ENCODE peak calls at places on chromosomes 11 and 22, in eight cellular contexts. V is cardiac muscle cell, F is cardiac fibroblast, S is stomach, E is hepatocyte, J is foreskin fibroblast, Y is GM12864, A is lower leg skin. W is an unnamed sample.
A peak's percentile ranks its signal among the peaks of the same experiment; 100 is the strongest.

GRCh38 chr11:129737535-129738230 is 78.0 kb upstream of the TMEM45B start:
- DNase-seq in V (no peak), Y (no peak), A (no peak), S (no peak), E (no peak), F (no peak), J (no peak), W (no peak)

GRCh38 chr11:1937616-1938342 is 9.4 kb upstream of the MRPL23 start:
- DNase-seq in A (no peak), E (no peak), V (no peak), J (no peak), Y (no peak), S (no peak), F (no peak), W (no peak)

GRCh38 chr22:48718818-48719500 is 1108.7 kb downstream of the BRD1 start:
- DNase-seq in A (no peak), J (no peak), Y (no peak), S (no peak), F (no peak), E (no peak), V (no peak), W (no peak)

GRCh38 chr22:39579909-39580571 is 9.5 kb downstream of the CACNA1I start:
- DNase-seq in Y (no peak), A (no peak), E (no peak), S (no peak), V (no peak), F (no peak), J (no peak), W (no peak)

GRCh38 chr11:282171-282570 is 4.0 kb downstream of the NLRP6 start:
- DNase-seq in Y (no peak), J (no peak), E (no peak), A (no peak), V (no peak), F (no peak), S (no peak), W (no peak)

GRCh38 chr22:30573594-30574094 is 821 bp downstream of the GAL3ST1 start:
- DNase-seq in Y (no peak), V (no peak), F (no peak), A (no peak), S (peak; percentile 56), J (no peak), E (peak; percentile 30), W (no peak)

GRCh38 chr11:95483339-95483738 is 252.3 kb upstream of the SESN3 start:
- DNase-seq in V (no peak), A (no peak), F (no peak), E (no peak), J (no peak), S (no peak), Y (no peak), W (no peak)

GRCh38 chr22:45212992-45213751 is 27.5 kb downstream of the KIAA0930 start:
- DNase-seq in Y (no peak), F (peak; percentile 68), A (no peak), E (no peak), S (no peak), V (peak; percentile 48), J (no peak), W (no peak)

GRCh38 chr11:6319879-6320410 is 356 bp downstream of the CAVIN3 start:
- DNase-seq in E (peak; percentile 88), F (peak; percentile 96), S (peak; percentile 86), J (peak; percentile 95), V (peak; percentile 95), Y (no peak), A (peak; percentile 91), W (peak; percentile 53)

GRCh38 chr11:76918941-76919386 is 58.2 kb downstream of the ACER3 start:
- DNase-seq in A (no peak), F (peak; percentile 80), J (peak; percentile 55), S (no peak), Y (peak; percentile 19), V (peak; percentile 78), E (peak; percentile 83), W (peak; percentile 42)
- TF ChIP-seq CTCF in A (peak; percentile 44), F (peak; percentile 69), J (peak; percentile 75), S (peak; percentile 54), Y (peak; percentile 71), V (peak; percentile 77), E (peak; percentile 88), W (peak; percentile 78)

GRCh38 chr11:3344775-3345174 is 34.2 kb downstream of the ZNF195 start:
- DNase-seq in J (no peak), F (no peak), E (no peak), A (no peak), V (no peak), Y (no peak), S (no peak), W (no peak)

GRCh38 chr11:3340025-3340424 is 38.9 kb downstream of the ZNF195 start:
- DNase-seq in A (no peak), J (peak; percentile 71), F (peak; percentile 89), E (peak; percentile 44), V (peak; percentile 71), S (no peak), Y (no peak), W (no peak)

GRCh38 chr11:3341298-3341697 is 37.6 kb downstream of the ZNF195 start:
- DNase-seq in A (peak; percentile 34), J (peak; percentile 16), Y (no peak), F (peak; percentile 47), E (peak; percentile 50), S (peak; percentile 73), V (peak; percentile 41), W (no peak)

GRCh38 chr11:3344327-3344726 is 34.6 kb downstream of the ZNF195 start:
- DNase-seq in Y (no peak), E (no peak), F (no peak), V (no peak), A (no peak), S (no peak), J (no peak), W (no peak)

DNA sequence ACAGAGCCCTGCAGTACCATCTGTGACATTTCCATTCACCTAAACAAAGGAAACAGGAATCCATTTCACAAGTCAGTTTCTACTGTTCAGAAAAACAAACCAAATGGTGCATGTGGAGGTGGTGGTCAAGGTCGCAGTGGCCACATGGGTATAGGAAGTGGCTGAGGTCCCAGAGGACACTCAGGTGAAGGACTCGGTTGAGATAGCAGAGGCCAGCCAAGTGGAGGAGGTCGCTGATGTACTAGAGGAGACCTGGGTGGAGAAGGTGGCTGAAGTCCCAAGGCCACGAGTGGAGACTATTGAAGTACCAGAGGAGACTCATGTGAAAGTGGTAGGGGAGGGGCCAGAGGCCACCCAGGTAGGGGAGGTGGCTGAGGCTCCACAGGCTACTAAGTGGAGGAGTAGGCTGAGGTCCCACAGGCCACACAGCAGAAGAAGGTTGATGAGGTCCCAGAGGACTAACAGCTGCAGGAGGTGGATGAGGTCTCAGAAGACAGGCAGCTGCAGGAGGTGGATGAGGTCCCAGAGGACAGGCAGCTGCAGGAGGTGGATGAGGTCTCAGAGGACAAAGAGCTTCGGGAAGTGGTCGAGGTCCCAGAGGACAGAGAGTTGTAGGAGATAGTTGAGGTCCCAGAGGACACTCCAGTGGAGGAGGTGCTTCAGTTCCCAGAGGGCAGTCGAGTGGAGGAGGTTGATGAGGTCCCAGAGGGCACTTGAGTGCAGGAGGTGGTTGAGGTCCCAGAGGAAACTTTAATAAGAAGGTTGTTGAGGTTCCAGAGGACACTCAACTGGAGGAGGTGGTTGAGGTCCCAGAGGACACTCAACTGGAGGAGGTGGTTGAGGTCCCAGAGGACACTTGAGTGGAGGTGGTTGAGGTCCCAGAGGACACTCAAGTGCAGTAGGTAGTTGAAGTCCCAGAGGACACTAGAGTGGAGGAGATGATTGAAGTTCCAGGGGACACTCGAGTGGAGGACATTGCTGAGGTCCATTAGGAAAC is 40.1 kb downstream of the ZNF195 start:
- DNase-seq in J (no peak), V (no peak), S (no peak), E (no peak), A (no peak), Y (no peak), F (no peak), W (no peak)
- H3K4me3 ChIP-seq in J (no peak overlapping the region), V (no peak overlapping the region), S (no peak overlapping the region), E (no peak overlapping the region), A (no peak overlapping the region), Y (no peak overlapping the region), F (no peak overlapping the region), W (no peak overlapping the region)

GRCh38 chr11:75665126-75665525 is 3.7 kb downstream of the MAP6 start:
- DNase-seq in F (no peak), V (no peak), Y (no peak), E (no peak), S (no peak), J (no peak), A (no peak), W (no peak)
- TF ChIP-seq CTCF in F (no peak), V (no peak), Y (no peak), E (no peak), S (no peak), J (no peak), A (no peak), W (no peak)

DNA sequence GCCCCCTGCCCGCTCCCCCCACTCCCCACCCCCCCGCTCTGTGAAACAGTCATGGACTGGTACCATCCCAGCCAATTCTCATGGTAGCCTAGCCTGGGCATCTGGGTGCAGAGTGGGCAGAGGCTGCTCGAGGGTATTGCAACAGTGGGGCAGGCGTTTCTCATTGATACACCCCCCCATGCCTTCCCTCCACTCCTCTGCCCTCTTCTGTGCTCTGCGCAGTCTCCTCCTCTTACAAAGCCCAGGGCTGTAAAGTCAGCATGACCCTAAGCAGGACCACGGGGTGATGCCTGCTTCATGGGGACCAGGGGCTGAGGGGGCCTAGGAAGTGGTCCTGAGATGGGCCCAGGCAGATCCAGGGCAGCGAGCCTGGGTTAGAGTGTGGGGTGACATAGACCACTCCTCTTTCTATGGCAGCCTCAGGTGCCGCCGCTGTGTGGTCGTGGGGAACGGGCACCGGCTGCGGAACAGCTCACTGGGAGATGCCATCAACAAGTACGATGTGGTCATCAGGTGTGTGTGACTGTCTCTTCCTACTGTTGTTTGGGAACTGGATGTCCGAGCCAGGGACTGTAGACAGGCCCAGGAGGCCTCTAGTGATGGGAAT is 52.3 kb downstream of the ST3GAL4 start:
- DNase-seq in V (no peak), S (no peak), Y (no peak), A (no peak), J (no peak), F (no peak), E (no peak), W (no peak)
- H3K4me3 ChIP-seq in V (no peak overlapping the region), S (no peak overlapping the region), Y (no peak overlapping the region), A (no peak overlapping the region), J (no peak overlapping the region), F (no peak overlapping the region), E (no peak overlapping the region), W (no peak overlapping the region)

GRCh38 chr22:20537983-20538382 is 30.6 kb downstream of the MED15 start:
- DNase-seq in V (no peak), E (no peak), J (no peak), Y (no peak), F (no peak), A (no peak), S (no peak), W (no peak)
- TF ChIP-seq CTCF in V (no peak), E (no peak), J (no peak), Y (no peak), F (no peak), A (no peak), S (no peak), W (no peak)

DNA sequence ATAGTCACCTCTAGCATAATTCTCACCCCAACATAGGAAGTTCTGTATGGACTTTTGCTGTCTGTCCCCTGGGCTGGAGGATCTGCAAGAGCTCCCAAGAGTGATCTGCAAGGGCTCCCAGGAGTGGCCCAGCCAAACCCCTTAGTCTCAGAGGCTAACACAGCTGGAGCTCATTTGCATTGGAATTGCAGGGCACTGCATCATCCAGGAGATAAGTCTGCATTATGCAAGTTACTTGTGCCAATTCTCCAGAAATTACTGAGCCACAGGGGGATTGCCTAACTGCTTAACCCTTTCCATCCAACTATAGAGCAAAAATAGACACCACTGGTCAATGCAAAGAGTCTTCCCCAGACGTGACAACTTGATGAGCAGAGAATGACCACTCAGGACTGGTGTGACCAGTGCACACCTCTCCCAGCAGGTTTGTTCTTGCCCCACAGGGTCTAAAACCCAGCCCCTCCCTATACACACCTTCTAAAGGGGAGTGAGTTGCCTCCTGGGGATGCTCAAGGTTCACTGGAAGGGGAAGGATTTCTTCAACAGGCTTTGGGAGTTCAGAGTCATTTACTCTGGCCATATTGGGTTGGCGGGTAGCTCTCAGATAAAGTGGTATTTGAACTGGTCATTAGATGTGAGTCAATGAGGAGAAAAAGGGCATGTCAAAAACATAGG is 38.4 kb downstream of the POU2AF3 start:
- DNase-seq in J (peak; percentile 62), S (no peak), V (peak; percentile 95), E (peak; percentile 62), Y (no peak), A (no peak), F (peak; percentile 65), W (peak; percentile 23)
- H3K4me3 ChIP-seq in J (no peak overlapping the region), S (no peak overlapping the region), V (no peak overlapping the region), E (no peak overlapping the region), Y (no peak overlapping the region), A (no peak overlapping the region), F (no peak overlapping the region), W (no peak overlapping the region)

W was measured in astrocyte of the cerebellum.